ENCODE peak calls at places on chromosome 9, in seven cellular contexts. U, V, J, O, W, I and H are unnamed samples.

GRCh38 chr9:91978739-91979414 is 28.8 kb upstream of the ROR2 start:
- DNase-seq in O (no peak), J (no peak), U (peak; percentile 36), I (no peak), V (no peak), W (peak; percentile 46), H (no peak)

GRCh38 chr9:86978986-86979385 is 31.7 kb upstream of the GAS1 start:
- DNase-seq in V (no peak), J (no peak), U (no peak), W (no peak), O (no peak), I (no peak), H (no peak)

GRCh38 chr9:6968271-6968670 is 210.5 kb downstream of the KDM4C start:
- DNase-seq in U (no peak), V (no peak), O (no peak), J (no peak), W (no peak), I (no peak), H (no peak)

GRCh38 chr9:96203867-96204412 is 98.0 kb downstream of the HSD17B3 start:
- DNase-seq in I (peak; percentile 89), V (no peak), O (no peak), W (no peak), U (no peak), J (no peak), H (no peak)

GRCh38 chr9:124390812-124391658 is 24.2 kb downstream of the PSMB7 start:
- DNase-seq in I (no peak), W (peak; percentile 71), U (no peak), V (no peak), J (no peak), O (no peak), H (no peak)

GRCh38 chr9:100911273-100911672 is 117.3 kb upstream of the PLPPR1 start:
- DNase-seq in O (no peak), V (no peak), U (no peak), I (no peak), J (no peak), W (no peak), H (no peak)

GRCh38 chr9:14827805-14828204 is 82.4 kb downstream of the FREM1 start:
- DNase-seq in I (no peak), U (no peak), O (no peak), J (no peak), V (no peak), W (no peak), H (no peak)

GRCh38 chr9:114287763-114288232 is 35.1 kb upstream of the ORM1 start:
- DNase-seq in V (no peak), U (no peak), J (peak; percentile 34), W (no peak), I (no peak), O (peak; percentile 59), H (no peak)

GRCh38 chr9:101566904-101567724 is 27.7 kb downstream of the PPP3R2 start:
- DNase-seq in U (no peak), V (no peak), O (no peak), W (peak; percentile 36), I (no peak), J (no peak), H (no peak)

GRCh38 chr9:22107202-22107601 is 98.1 kb upstream of the CDKN2B start:
- DNase-seq in I (no peak), J (no peak), W (no peak), V (no peak), O (no peak), U (no peak), H (no peak)

GRCh38 chr9:16207161-16207560 is 654.3 kb downstream of the CCDC171 start:
- DNase-seq in V (no peak), J (peak; percentile 78), U (no peak), O (peak; percentile 78), I (no peak), W (no peak), H (peak; percentile 24)

GRCh38 chr9:76588320-76588719 is 129.3 kb downstream of the GCNT1 start:
- DNase-seq in O (no peak), W (no peak), J (no peak), I (no peak), V (no peak), U (no peak), H (no peak)

GRCh38 chr9:31137151-31137849 is 1247.1 kb upstream of the ACO1 start:
- DNase-seq in U (peak; percentile 27), W (no peak), O (no peak), V (no peak), J (no peak), I (no peak), H (no peak)

GRCh38 chr9:101480386-101480785 is 44.8 kb upstream of the ALDOB start:
- DNase-seq in V (no peak), I (no peak), O (no peak), U (no peak), J (no peak), W (no peak), H (no peak)

GRCh38 chr9:113131689-113132151 is 19.1 kb upstream of the SLC31A2 start:
- DNase-seq in O (no peak), W (no peak), J (no peak), I (no peak), U (peak; percentile 37), V (no peak), H (no peak)

GRCh38 chr9:123933401-123933800 is 3.5 kb upstream of the DENND1A start:
- DNase-seq in O (no peak), W (peak; percentile 90), J (no peak), V (no peak), U (no peak), I (no peak), H (no peak)

GRCh38 chr9:91681461-91682305 is 258.1 kb upstream of the NFIL3 start:
- DNase-seq in I (peak; percentile 92), W (peak; percentile 85), O (peak; percentile 88), V (peak; percentile 47), U (peak; percentile 82), J (peak; percentile 87), H (peak; percentile 37)

GRCh38 chr9:31608413-31608812 is 776.0 kb upstream of the ACO1 start:
- DNase-seq in J (no peak), O (no peak), U (no peak), I (no peak), V (no peak), W (no peak), H (no peak)

GRCh38 chr9:125460883-125461475 is 199.4 kb downstream of the GAPVD1 start:
- DNase-seq in I (no peak), O (peak; percentile 82), U (no peak), V (no peak), J (peak; percentile 68), W (no peak), H (peak; percentile 23)

DNA sequence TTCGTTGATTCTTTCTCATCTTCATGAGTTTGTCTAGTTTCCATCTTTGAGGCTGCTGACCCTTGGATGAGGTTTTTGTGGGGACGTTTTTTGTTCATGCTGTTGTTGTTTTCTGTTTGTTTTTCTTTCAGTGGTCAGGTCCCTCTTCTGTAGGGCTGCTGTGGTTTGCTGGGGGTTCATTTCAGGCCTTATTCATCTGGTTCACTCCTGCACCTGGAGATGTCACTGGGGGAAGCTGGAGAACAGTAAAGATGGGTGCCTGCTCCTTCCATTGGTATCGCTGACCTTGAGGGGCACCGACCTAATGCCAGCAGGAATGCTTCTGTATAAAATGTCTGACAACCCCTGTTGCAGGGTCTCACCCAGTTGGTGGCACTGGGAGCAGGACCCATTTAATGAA is 8.5 kb downstream of the OR1N2 start:
- DNase-seq in U (no peak), I (no peak), O (no peak), J (no peak), V (no peak), W (no peak), H (no peak)
- H3K27ac ChIP-seq in U (no peak overlapping the region), I (no peak overlapping the region), O (no peak overlapping the region), J (no peak overlapping the region), V (no peak overlapping the region), W (no peak overlapping the region), H (no peak overlapping the region)

GRCh38 chr9:107246259-107247254 is 36.5 kb upstream of the RAD23B start:
- DNase-seq in J (no peak), V (no peak), U (no peak), I (no peak), W (no peak), O (no peak), H (no peak)

GRCh38 chr9:107240260-107240659 is 42.8 kb upstream of the RAD23B start:
- DNase-seq in J (no peak), V (no peak), W (no peak), I (no peak), O (no peak), U (no peak), H (no peak)

GRCh38 chr9:107239474-107239873 is 43.6 kb upstream of the RAD23B start:
- DNase-seq in W (no peak), U (no peak), V (no peak), O (no peak), I (no peak), J (no peak), H (no peak)

GRCh38 chr9:107242073-107243063 is 40.7 kb upstream of the RAD23B start:
- DNase-seq in U (no peak), W (no peak), J (no peak), O (no peak), V (no peak), I (no peak), H (no peak)

DNA sequence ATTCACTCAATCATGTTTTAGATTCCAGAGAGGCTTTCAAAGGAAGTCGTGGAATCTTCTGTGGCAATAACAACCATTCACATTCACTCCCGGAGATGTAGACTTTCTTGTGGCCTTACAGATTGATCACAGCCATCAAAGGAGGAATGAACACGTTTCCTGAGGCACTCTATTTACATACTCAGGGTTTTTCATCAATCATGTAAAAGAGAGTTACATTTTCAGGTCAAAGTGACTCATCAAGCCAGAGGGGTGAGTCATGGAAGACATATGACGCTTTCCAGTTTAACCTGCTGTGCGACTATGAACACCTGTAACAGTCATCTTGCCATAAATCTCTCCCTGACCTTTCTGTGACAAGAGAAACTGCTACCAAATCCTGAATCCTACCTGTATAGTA is 39.3 kb upstream of the RAD23B start:
- DNase-seq in O (no peak), U (peak; percentile 29), W (no peak), J (no peak), V (no peak), I (no peak), H (no peak)
- TF ChIP-seq EP300 in O (no peak), U (no peak), W (no peak), J (no peak), V (no peak), I (peak; percentile 71), H (no peak)

GRCh38 chr9:79615038-79615437 is 43.3 kb downstream of the TLE4 start:
- DNase-seq in V (no peak), J (no peak), I (peak; percentile 49), O (no peak), W (no peak), U (no peak), H (no peak)

GRCh38 chr9:79609468-79610018 is 37.8 kb downstream of the TLE4 start:
- DNase-seq in W (no peak), O (no peak), I (peak; percentile 36), V (no peak), J (no peak), U (no peak), H (no peak)

GRCh38 chr9:79610019-79610760 is 38.4 kb downstream of the TLE4 start:
- DNase-seq in V (no peak), U (no peak), O (no peak), J (no peak), I (peak; percentile 40), W (no peak), H (no peak)

GRCh38 chr9:79613145-79613544 is 41.4 kb downstream of the TLE4 start:
- DNase-seq in J (no peak), U (no peak), V (no peak), I (no peak), O (no peak), W (no peak), H (no peak)

GRCh38 chr9:79611091-79611614 is 39.4 kb downstream of the TLE4 start:
- DNase-seq in I (no peak), V (no peak), W (no peak), U (no peak), O (no peak), J (no peak), H (no peak)
- H3K27ac ChIP-seq in I (peak overlapping the region; percentile 89), V (peak overlapping the region; percentile 3), W (peak overlapping the region; percentile 50), U (peak overlapping the region; percentile 49), O (no peak overlapping the region), J (no peak overlapping the region), H (no peak overlapping the region)

GRCh38 chr9:93134740-93135444 is 841 bp upstream of the NINJ1 start:
- DNase-seq in J (no peak), W (no peak), O (peak; percentile 68), I (no peak), U (no peak), V (no peak), H (no peak)
- TF ChIP-seq EP300 in J (no peak), W (no peak), O (no peak), I (no peak), U (no peak), V (no peak), H (no peak)